ENCODE peak calls at places on chromosome 11, in ten cellular contexts. A is T-helper 2 cell; T is NCI-H774; Y is kidney tubule cell; D is activated naive CD8-positive, alpha-beta T cell treated with anti-CD3 and anti-CD28 coated beads for 36 hours; C is substantia nigra; O is activated CD8-positive, alpha-beta memory T cell treated with anti-CD3 and anti-CD28 coated beads for 48 hours; S is mesothelial cell of epicardium; K is EL; V is GM03348. Z is an unnamed sample.

GRCh38 chr11:112655386-112655785 is 305.8 kb upstream of the NCAM1 start:
- DNase-seq in V (peak), D (no peak), O (no peak), S (no peak), K (peak), T (no peak), Y (peak), A (no peak), C (peak), Z (peak)

GRCh38 chr11:7605544-7605943 is 67.8 kb downstream of the CYB5R2 start:
- DNase-seq in A (no peak), D (no peak), C (no peak), S (no peak), T (no peak), O (no peak), Y (peak), V (peak), K (peak), Z (no peak)

GRCh38 chr11:8867856-8868705 is 42.9 kb upstream of the AKIP1 start:
- DNase-seq in S (no peak), V (peak), D (no peak), A (no peak), Y (peak), K (peak), O (no peak), T (no peak), C (no peak), Z (no peak)

GRCh38 chr11:123069878-123070821 is 8.2 kb upstream of the HSPA8 start:
- DNase-seq in Y (no peak), V (no peak), A (no peak), T (no peak), D (no peak), K (no peak), C (no peak), S (no peak), O (no peak), Z (no peak)

GRCh38 chr11:72224587-72225410 is at the start of gene INPPL1:
- DNase-seq in S (no peak), T (no peak), D (peak), Y (peak), C (peak), O (no peak), V (peak), A (no peak), K (peak), Z (no peak)

GRCh38 chr11:86164106-86164505 is 80.4 kb upstream of the EED start:
- DNase-seq in C (no peak), T (no peak), S (no peak), V (no peak), D (no peak), Y (no peak), K (no peak), A (no peak), O (no peak), Z (no peak)

GRCh38 chr11:67379061-67380058 is 6.0 kb upstream of the CLCF1 start:
- DNase-seq in T (no peak), A (no peak), Y (no peak), S (no peak), O (no peak), K (peak), D (no peak), V (peak), C (no peak), Z (no peak)

GRCh38 chr11:70073188-70073817 is 4.8 kb upstream of the ANO1 start:
- DNase-seq in A (no peak), T (no peak), O (no peak), S (no peak), K (no peak), V (no peak), D (no peak), C (no peak), Y (no peak), Z (no peak)

GRCh38 chr11:38937709-38938108 is 2339.7 kb upstream of the RAG2 start:
- DNase-seq in K (peak), S (no peak), D (no peak), Y (no peak), T (no peak), V (no peak), A (no peak), C (no peak), O (no peak), Z (no peak)

GRCh38 chr11:45638051-45638450 is 27.4 kb downstream of the CHST1 start:
- DNase-seq in C (no peak), A (no peak), D (no peak), V (no peak), S (no peak), O (no peak), T (no peak), K (no peak), Y (no peak), Z (no peak)

GRCh38 chr11:70460959-70461358 is 62.6 kb downstream of the CTTN start:
- DNase-seq in D (no peak), T (no peak), V (no peak), A (no peak), O (no peak), Y (no peak), K (no peak), C (no peak), S (no peak), Z (no peak)

GRCh38 chr11:35553831-35554230 is 28.4 kb upstream of the PAMR1 start:
- DNase-seq in D (no peak), S (no peak), T (no peak), V (peak), A (no peak), O (no peak), C (no peak), K (peak), Y (no peak), Z (no peak)

GRCh38 chr11:73258104-73258684 is 13.9 kb upstream of the P2RY6 start:
- DNase-seq in T (no peak), V (no peak), Y (no peak), S (no peak), O (no peak), K (no peak), C (no peak), A (no peak), D (no peak), Z (no peak)

GRCh38 chr11:107669156-107669740 is 42.6 kb downstream of the SLN start:
- DNase-seq in K (peak), V (no peak), S (no peak), C (no peak), O (no peak), A (no peak), D (no peak), Y (no peak), T (no peak), Z (no peak)

GRCh38 chr11:12556155-12556554 is 118.1 kb upstream of the TEAD1 start:
- DNase-seq in C (no peak), S (no peak), D (no peak), Y (no peak), T (no peak), V (peak), K (peak), A (no peak), O (no peak), Z (no peak)

GRCh38 chr11:119804698-119805097 is 75.7 kb upstream of the NECTIN1 start:
- DNase-seq in O (no peak), V (no peak), K (no peak), Y (no peak), D (no peak), C (no peak), A (no peak), T (no peak), S (no peak), Z (no peak)

GRCh38 chr11:119671048-119671447 is 58.0 kb downstream of the NECTIN1 start:
- DNase-seq in O (no peak), V (peak), A (no peak), D (no peak), Y (no peak), T (no peak), C (peak), K (peak), S (no peak), Z (peak)

GRCh38 chr11:131910491-131911387 is 540.3 kb downstream of the NTM start:
- DNase-seq in T (no peak), O (no peak), V (peak), C (no peak), S (no peak), D (no peak), K (peak), Y (peak), A (no peak), Z (no peak)

GRCh38 chr11:10012068-10012467 is 282.0 kb downstream of the SBF2 start:
- DNase-seq in T (no peak), S (no peak), D (no peak), A (no peak), C (no peak), Y (no peak), K (no peak), O (no peak), V (no peak), Z (no peak)

GRCh38 chr11:9895016-9895415 is 231.1 kb downstream of the SWAP70 start:
- DNase-seq in S (no peak), T (no peak), V (peak), K (peak), O (no peak), Y (no peak), A (no peak), D (no peak), C (no peak), Z (no peak)

GRCh38 chr11:43582024-43582836 is 98.3 kb upstream of the HSD17B12 start:
- DNase-seq in C (no peak), K (no peak), D (no peak), O (no peak), T (no peak), Y (no peak), S (no peak), V (no peak), A (no peak), Z (no peak)

GRCh38 chr11:8019671-8020597 is 32.8 kb downstream of the EIF3F start:
- DNase-seq in S (no peak), V (peak), T (no peak), A (peak), O (no peak), D (peak), C (peak), Y (peak), K (peak), Z (no peak)

GRCh38 chr11:8338138-8338537 is 74.5 kb upstream of the LMO1 start:
- DNase-seq in A (no peak), V (peak), Y (peak), S (no peak), K (peak), T (peak), O (peak), D (peak), C (no peak), Z (no peak)

GRCh38 chr11:46247664-46248063 is 29.8 kb upstream of the CREB3L1 start:
- DNase-seq in A (no peak), O (no peak), S (no peak), V (no peak), T (peak), D (no peak), Y (peak), C (no peak), K (peak), Z (peak)

GRCh38 chr11:57942808-57943207 is 80.9 kb upstream of the OR9Q1 start:
- DNase-seq in V (no peak), O (no peak), K (no peak), A (no peak), S (no peak), T (no peak), C (no peak), Y (no peak), D (no peak), Z (no peak)

GRCh38 chr11:11968511-11969280 is 39.7 kb downstream of the DKK3 start:
- DNase-seq in Y (no peak), S (no peak), D (no peak), V (peak), K (peak), O (no peak), C (no peak), T (no peak), A (no peak), Z (no peak)

GRCh38 chr11:359181-359714 is 10.1 kb upstream of the B4GALNT4 start:
- DNase-seq in V (no peak), D (peak), T (no peak), K (no peak), A (no peak), Y (peak), C (no peak), O (no peak), S (no peak), Z (no peak)

GRCh38 chr11:130897262-130898182 is 18.8 kb downstream of the SNX19 start:
- DNase-seq in C (peak), K (peak), T (no peak), V (peak), D (no peak), Y (peak), O (no peak), A (no peak), S (no peak), Z (peak)

Z was measured in left colon.